ENCODE peak calls at places on chromosomes 11 and 22, in nine cellular contexts. One of them, this sample, is unnamed.
A peak's percentile ranks its signal among the peaks of the same experiment; 100 is the strongest.

GRCh38 chr11:117457835-117458234 is 130.2 kb downstream of the CEP164 start:
- DNase-seq in brain microvascular endothelial cell: no peak
- DNase-seq in HFF-Myc: no peak
- DNase-seq in astrocyte of the spinal cord: no peak
- DNase-seq in IMR-90: no peak
- DNase-seq in AG09309: no peak
- DNase-seq in AG10803: no peak
- DNase-seq in ovary: no peak
- DNase-seq in epithelial cell of esophagus: no peak
- DNase-seq in this sample: no peak

GRCh38 chr11:68677432-68677831 is 6.9 kb upstream of the GAL start:
- DNase-seq in brain microvascular endothelial cell: peak; percentile 51
- DNase-seq in epithelial cell of esophagus: peak; percentile 55
- DNase-seq in astrocyte of the spinal cord: peak; percentile 91
- DNase-seq in AG10803: peak; percentile 62
- DNase-seq in ovary: no peak
- DNase-seq in AG09309: peak; percentile 28
- DNase-seq in IMR-90: peak; percentile 96
- DNase-seq in HFF-Myc: peak; percentile 94
- DNase-seq in this sample: peak; percentile 71

GRCh38 chr11:914204-914603 is 3.6 kb upstream of the CHID1 start:
- DNase-seq in brain microvascular endothelial cell: no peak
- DNase-seq in HFF-Myc: no peak
- DNase-seq in ovary: no peak
- DNase-seq in IMR-90: no peak
- DNase-seq in astrocyte of the spinal cord: no peak
- DNase-seq in AG10803: no peak
- DNase-seq in epithelial cell of esophagus: no peak
- DNase-seq in AG09309: no peak
- DNase-seq in this sample: no peak

GRCh38 chr22:33117821-33118220 is 59.6 kb upstream of the SYN3 start:
- DNase-seq in epithelial cell of esophagus: no peak
- DNase-seq in ovary: no peak
- DNase-seq in AG09309: no peak
- DNase-seq in IMR-90: no peak
- DNase-seq in HFF-Myc: no peak
- DNase-seq in AG10803: no peak
- DNase-seq in brain microvascular endothelial cell: no peak
- DNase-seq in astrocyte of the spinal cord: no peak
- DNase-seq in this sample: no peak

GRCh38 chr22:22895776-22896445 is 8.3 kb downstream of the IGLL5 start:
- DNase-seq in AG09309: no peak
- DNase-seq in ovary: no peak
- DNase-seq in AG10803: no peak
- DNase-seq in epithelial cell of esophagus: no peak
- DNase-seq in HFF-Myc: no peak
- DNase-seq in IMR-90: no peak
- DNase-seq in astrocyte of the spinal cord: no peak
- DNase-seq in brain microvascular endothelial cell: no peak
- DNase-seq in this sample: no peak

GRCh38 chr11:72808415-72808814 is 5.8 kb upstream of the ATG16L2 start:
- DNase-seq in HFF-Myc: no peak
- DNase-seq in brain microvascular endothelial cell: no peak
- DNase-seq in AG10803: peak; percentile 29
- DNase-seq in ovary: no peak
- DNase-seq in AG09309: no peak
- DNase-seq in IMR-90: peak; percentile 46
- DNase-seq in epithelial cell of esophagus: no peak
- DNase-seq in astrocyte of the spinal cord: no peak
- DNase-seq in this sample: peak; percentile 32

GRCh38 chr11:1854949-1855885 is 2.3 kb downstream of the LSP1 start:
- DNase-seq in IMR-90: no peak
- DNase-seq in AG09309: no peak
- DNase-seq in HFF-Myc: no peak
- DNase-seq in brain microvascular endothelial cell: no peak
- DNase-seq in astrocyte of the spinal cord: no peak
- DNase-seq in AG10803: no peak
- DNase-seq in epithelial cell of esophagus: no peak
- DNase-seq in ovary: no peak
- DNase-seq in this sample: no peak

GRCh38 chr11:129950319-129951034 is 52.2 kb downstream of the PRDM10 start:
- DNase-seq in ovary: no peak
- DNase-seq in epithelial cell of esophagus: no peak
- DNase-seq in AG10803: peak; percentile 54
- DNase-seq in AG09309: no peak
- DNase-seq in astrocyte of the spinal cord: peak; percentile 34
- DNase-seq in HFF-Myc: no peak
- DNase-seq in IMR-90: peak; percentile 65
- DNase-seq in brain microvascular endothelial cell: no peak
- DNase-seq in this sample: peak; percentile 91

GRCh38 chr11:32435511-32435946 is at the start of gene WT1:
- DNase-seq in AG09309: no peak
- DNase-seq in IMR-90: no peak
- DNase-seq in ovary: peak; percentile 91
- DNase-seq in epithelial cell of esophagus: no peak
- DNase-seq in AG10803: no peak
- DNase-seq in brain microvascular endothelial cell: no peak
- DNase-seq in HFF-Myc: no peak
- DNase-seq in astrocyte of the spinal cord: no peak
- DNase-seq in this sample: peak; percentile 61

GRCh38 chr11:85316967-85317366 is 310.2 kb downstream of the DLG2 start:
- DNase-seq in AG09309: no peak
- DNase-seq in epithelial cell of esophagus: no peak
- DNase-seq in astrocyte of the spinal cord: no peak
- DNase-seq in ovary: no peak
- DNase-seq in brain microvascular endothelial cell: no peak
- DNase-seq in AG10803: no peak
- DNase-seq in HFF-Myc: no peak
- DNase-seq in IMR-90: no peak
- DNase-seq in this sample: no peak

GRCh38 chr22:35467788-35468187 is 67.8 kb downstream of the MCM5 start:
- DNase-seq in AG09309: no peak
- DNase-seq in epithelial cell of esophagus: no peak
- DNase-seq in IMR-90: peak; percentile 47
- DNase-seq in brain microvascular endothelial cell: no peak
- DNase-seq in AG10803: peak; percentile 53
- DNase-seq in HFF-Myc: no peak
- DNase-seq in astrocyte of the spinal cord: peak; percentile 20
- DNase-seq in ovary: peak; percentile 74
- DNase-seq in this sample: peak; percentile 80

GRCh38 chr11:133504906-133505305 is 27.4 kb downstream of the OPCML start:
- DNase-seq in astrocyte of the spinal cord: no peak
- DNase-seq in brain microvascular endothelial cell: no peak
- DNase-seq in HFF-Myc: no peak
- DNase-seq in ovary: no peak
- DNase-seq in epithelial cell of esophagus: no peak
- DNase-seq in AG10803: no peak
- DNase-seq in AG09309: no peak
- DNase-seq in IMR-90: no peak
- DNase-seq in this sample: no peak

GRCh38 chr11:63503492-63503891 is 2.4 kb upstream of the LGALS12 start:
- DNase-seq in astrocyte of the spinal cord: no peak
- DNase-seq in epithelial cell of esophagus: no peak
- DNase-seq in AG09309: no peak
- DNase-seq in brain microvascular endothelial cell: no peak
- DNase-seq in AG10803: no peak
- DNase-seq in ovary: no peak
- DNase-seq in HFF-Myc: no peak
- DNase-seq in IMR-90: no peak
- DNase-seq in this sample: no peak

GRCh38 chr22:48218889-48219420 is 1456.5 kb downstream of the TBC1D22A start:
- DNase-seq in epithelial cell of esophagus: no peak
- DNase-seq in AG09309: no peak
- DNase-seq in AG10803: no peak
- DNase-seq in astrocyte of the spinal cord: no peak
- DNase-seq in brain microvascular endothelial cell: no peak
- DNase-seq in IMR-90: no peak
- DNase-seq in ovary: no peak
- DNase-seq in HFF-Myc: no peak
- DNase-seq in this sample: no peak

GRCh38 chr22:48224332-48224731 is 1461.9 kb downstream of the TBC1D22A start:
- DNase-seq in epithelial cell of esophagus: no peak
- DNase-seq in HFF-Myc: no peak
- DNase-seq in IMR-90: no peak
- DNase-seq in AG09309: no peak
- DNase-seq in brain microvascular endothelial cell: no peak
- DNase-seq in AG10803: no peak
- DNase-seq in astrocyte of the spinal cord: no peak
- DNase-seq in ovary: no peak
- DNase-seq in this sample: no peak

GRCh38 chr22:48226026-48227013 is 1463.9 kb downstream of the TBC1D22A start:
- DNase-seq in epithelial cell of esophagus: no peak
- DNase-seq in IMR-90: no peak
- DNase-seq in ovary: no peak
- DNase-seq in HFF-Myc: no peak
- DNase-seq in brain microvascular endothelial cell: no peak
- DNase-seq in astrocyte of the spinal cord: no peak
- DNase-seq in AG09309: no peak
- DNase-seq in AG10803: no peak
- DNase-seq in this sample: no peak

GRCh38 chr22:48223488-48224190 is 1461.2 kb downstream of the TBC1D22A start:
- DNase-seq in AG10803: no peak
- DNase-seq in epithelial cell of esophagus: no peak
- DNase-seq in brain microvascular endothelial cell: no peak
- DNase-seq in ovary: no peak
- DNase-seq in AG09309: no peak
- DNase-seq in IMR-90: no peak
- DNase-seq in astrocyte of the spinal cord: no peak
- DNase-seq in HFF-Myc: no peak
- DNase-seq in this sample: no peak

DNA sequence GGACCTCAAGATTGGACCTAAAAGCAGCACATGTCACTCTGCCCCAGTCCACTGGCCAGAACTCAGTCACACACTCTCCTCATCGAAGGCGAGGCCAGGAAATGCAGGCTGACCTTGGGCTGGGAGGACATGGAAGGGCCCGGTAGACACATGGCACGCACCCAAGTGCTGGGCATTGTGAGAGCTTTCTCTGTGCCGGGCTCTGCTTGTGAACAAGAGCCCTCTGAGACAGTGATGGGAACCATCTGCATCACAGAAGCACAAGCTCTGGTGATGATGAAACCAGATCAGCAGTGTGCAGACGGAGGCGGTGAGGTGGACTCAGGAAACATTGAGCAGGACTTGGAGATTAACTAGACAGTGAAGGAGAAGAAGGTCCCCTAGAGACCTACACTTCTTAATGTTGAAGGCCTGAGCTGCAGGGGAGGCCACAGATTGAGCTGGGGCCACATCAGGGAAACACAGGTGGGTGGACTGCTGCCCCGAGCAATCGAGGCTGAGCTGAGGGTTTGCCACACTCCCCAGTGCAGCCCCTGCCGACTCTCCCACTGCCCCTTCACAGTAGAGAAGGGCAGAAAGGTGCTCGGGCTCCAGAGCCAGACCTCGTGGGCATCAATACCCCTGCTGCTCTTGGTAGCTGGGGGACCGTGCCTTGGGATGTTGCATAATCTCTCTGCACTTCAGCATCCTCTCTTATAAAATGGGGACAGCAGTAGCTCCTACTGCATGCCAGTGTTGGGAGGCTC is 1460.5 kb downstream of the TBC1D22A start:
- DNase-seq in epithelial cell of esophagus: no peak
- DNase-seq in ovary: no peak
- DNase-seq in brain microvascular endothelial cell: no peak
- DNase-seq in astrocyte of the spinal cord: no peak
- DNase-seq in HFF-Myc: no peak
- DNase-seq in AG10803: no peak
- DNase-seq in IMR-90: no peak
- DNase-seq in AG09309: no peak
- DNase-seq in this sample: no peak
- H3K4me3 ChIP-seq in epithelial cell of esophagus: no peak overlapping the region
- H3K4me3 ChIP-seq in ovary: no peak overlapping the region
- H3K4me3 ChIP-seq in brain microvascular endothelial cell: no peak overlapping the region
- H3K4me3 ChIP-seq in astrocyte of the spinal cord: no peak overlapping the region
- H3K4me3 ChIP-seq in HFF-Myc: no peak overlapping the region
- H3K4me3 ChIP-seq in AG10803: no peak overlapping the region
- H3K4me3 ChIP-seq in IMR-90: no peak overlapping the region
- H3K4me3 ChIP-seq in AG09309: no peak overlapping the region
- H3K4me3 ChIP-seq in this sample: no peak overlapping the region

GRCh38 chr11:126391970-126392637 is 36.6 kb downstream of the ST3GAL4 start:
- DNase-seq in ovary: peak; percentile 40
- DNase-seq in HFF-Myc: no peak
- DNase-seq in astrocyte of the spinal cord: no peak
- DNase-seq in brain microvascular endothelial cell: no peak
- DNase-seq in AG10803: no peak
- DNase-seq in epithelial cell of esophagus: peak; percentile 90
- DNase-seq in AG09309: no peak
- DNase-seq in IMR-90: no peak
- DNase-seq in this sample: peak; percentile 45
- TF ChIP-seq CTCF in ovary: no peak
- TF ChIP-seq CTCF in HFF-Myc: no peak
- TF ChIP-seq CTCF in astrocyte of the spinal cord: peak; percentile 10
- TF ChIP-seq CTCF in brain microvascular endothelial cell: peak; percentile 26
- TF ChIP-seq CTCF in AG10803: no peak
- TF ChIP-seq CTCF in epithelial cell of esophagus: no peak
- TF ChIP-seq CTCF in AG09309: no peak
- TF ChIP-seq CTCF in IMR-90: no peak
- TF ChIP-seq CTCF in this sample: peak; percentile 16

GRCh38 chr11:65432686-65433582 is 10.3 kb downstream of the NEAT1 start:
- DNase-seq in astrocyte of the spinal cord: peak; percentile 54
- DNase-seq in IMR-90: peak; percentile 54
- DNase-seq in HFF-Myc: no peak
- DNase-seq in ovary: no peak
- DNase-seq in epithelial cell of esophagus: peak; percentile 17
- DNase-seq in AG10803: peak; percentile 66
- DNase-seq in AG09309: no peak
- DNase-seq in brain microvascular endothelial cell: no peak
- DNase-seq in this sample: peak; percentile 71
- H3K4me3 ChIP-seq in astrocyte of the spinal cord: peak overlapping the region; percentile 8
- H3K4me3 ChIP-seq in IMR-90: no peak overlapping the region
- H3K4me3 ChIP-seq in HFF-Myc: no peak overlapping the region
- H3K4me3 ChIP-seq in ovary: no peak overlapping the region
- H3K4me3 ChIP-seq in epithelial cell of esophagus: no peak overlapping the region
- H3K4me3 ChIP-seq in AG10803: peak overlapping the region; percentile 29
- H3K4me3 ChIP-seq in AG09309: no peak overlapping the region
- H3K4me3 ChIP-seq in brain microvascular endothelial cell: peak overlapping the region; percentile 15
- H3K4me3 ChIP-seq in this sample: peak overlapping the region; percentile 19

DNA sequence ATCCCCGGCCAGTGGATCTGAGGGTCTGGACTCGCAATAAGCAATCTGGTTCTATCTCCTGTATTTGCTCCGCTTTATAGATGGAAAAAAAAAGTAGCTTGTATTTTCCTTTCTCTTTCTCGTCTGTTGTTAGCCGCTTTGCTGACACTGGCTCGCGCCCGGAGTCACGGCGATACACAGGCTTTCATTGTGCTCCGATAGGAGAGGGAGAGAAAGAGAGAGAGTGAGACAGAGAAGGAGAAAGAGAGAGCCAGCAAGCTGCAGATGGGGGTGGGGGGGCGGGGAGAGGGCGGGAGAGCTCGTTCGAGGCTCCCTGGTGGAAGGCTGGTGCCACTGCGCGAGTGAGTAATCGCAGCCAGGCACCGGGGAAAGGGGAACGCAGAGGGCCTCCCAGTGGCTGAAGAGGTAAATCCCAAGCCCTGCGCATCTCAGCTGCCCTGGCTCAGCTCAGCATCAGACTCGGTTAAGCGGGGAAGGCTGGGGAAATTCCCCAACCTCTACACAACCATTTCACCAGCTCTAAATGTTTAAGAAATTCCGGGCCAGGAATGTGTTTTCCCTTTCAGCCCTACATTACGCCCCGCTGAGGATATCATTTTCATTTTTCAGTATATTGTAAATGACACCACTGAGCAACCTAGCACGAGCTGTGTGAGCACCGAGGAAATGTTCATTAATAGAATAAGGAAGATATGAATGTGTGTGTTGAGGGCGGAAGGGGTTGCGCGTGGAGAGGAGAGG is at the start of gene MAML2:
- DNase-seq in ovary: peak; percentile 91
- DNase-seq in AG10803: peak; percentile 91
- DNase-seq in HFF-Myc: peak; percentile 89
- DNase-seq in brain microvascular endothelial cell: peak; percentile 97
- DNase-seq in astrocyte of the spinal cord: peak; percentile 94
- DNase-seq in IMR-90: peak; percentile 94
- DNase-seq in AG09309: peak; percentile 73
- DNase-seq in epithelial cell of esophagus: peak; percentile 94
- DNase-seq in this sample: peak; percentile 96
- TF ChIP-seq CTCF in ovary: peak; percentile 97
- TF ChIP-seq CTCF in AG10803: peak; percentile 88
- TF ChIP-seq CTCF in HFF-Myc: peak; percentile 84
- TF ChIP-seq CTCF in brain microvascular endothelial cell: peak; percentile 91
- TF ChIP-seq CTCF in astrocyte of the spinal cord: peak; percentile 92
- TF ChIP-seq CTCF in IMR-90: peak; percentile 99
- TF ChIP-seq CTCF in AG09309: peak; percentile 91
- TF ChIP-seq CTCF in epithelial cell of esophagus: peak; percentile 89
- TF ChIP-seq CTCF in this sample: peak; percentile 89

This sample was measured in cardiac fibroblast.